ENCODE peak calls at places on chromosomes 1 and 21, in six cellular contexts. One of them, this sample, is unnamed.
A peak's percentile ranks its signal among the peaks of the same experiment; 100 is the strongest.

GRCh38 chr1:180291004-180291403 is 60.9 kb downstream of the LHX4 start:
- DNase-seq in lower lobe of right lung: no peak
- DNase-seq in ovary: no peak
- DNase-seq in GM12865: peak; percentile 30
- DNase-seq in BE2C: no peak
- DNase-seq in GM23338: no peak
- DNase-seq in this sample: no peak

GRCh38 chr1:83827731-83828130 is 171.2 kb downstream of the TTLL7 start:
- DNase-seq in lower lobe of right lung: no peak
- DNase-seq in GM23338: no peak
- DNase-seq in ovary: no peak
- DNase-seq in BE2C: no peak
- DNase-seq in GM12865: no peak
- DNase-seq in this sample: no peak

GRCh38 chr1:4172659-4173599 is 272.9 kb upstream of the C1orf174 start:
- DNase-seq in BE2C: no peak
- DNase-seq in GM12865: peak; percentile 36
- DNase-seq in GM23338: no peak
- DNase-seq in lower lobe of right lung: no peak
- DNase-seq in ovary: peak; percentile 2
- DNase-seq in this sample: no peak

GRCh38 chr21:38175321-38175720 is 81.5 kb upstream of the KCNJ15 start:
- DNase-seq in GM23338: no peak
- DNase-seq in ovary: no peak
- DNase-seq in lower lobe of right lung: no peak
- DNase-seq in BE2C: no peak
- DNase-seq in GM12865: no peak
- DNase-seq in this sample: no peak

GRCh38 chr1:226871636-226872327 is 1.4 kb downstream of the PSEN2 start:
- DNase-seq in GM12865: no peak
- DNase-seq in GM23338: no peak
- DNase-seq in lower lobe of right lung: peak; percentile 28
- DNase-seq in ovary: no peak
- DNase-seq in BE2C: no peak
- DNase-seq in this sample: no peak

GRCh38 chr1:248811514-248812490 is 13.9 kb downstream of the SH3BP5L start:
- DNase-seq in GM23338: peak; percentile 56
- DNase-seq in BE2C: no peak
- DNase-seq in ovary: no peak
- DNase-seq in lower lobe of right lung: no peak
- DNase-seq in GM12865: no peak
- DNase-seq in this sample: no peak

GRCh38 chr1:170885551-170885950 is 49.8 kb upstream of the MROH9 start:
- DNase-seq in GM23338: no peak
- DNase-seq in BE2C: no peak
- DNase-seq in ovary: no peak
- DNase-seq in lower lobe of right lung: no peak
- DNase-seq in GM12865: no peak
- DNase-seq in this sample: no peak

GRCh38 chr21:39189857-39190604 is 6.8 kb upstream of the PSMG1 start:
- DNase-seq in lower lobe of right lung: no peak
- DNase-seq in GM12865: no peak
- DNase-seq in BE2C: no peak
- DNase-seq in ovary: no peak
- DNase-seq in GM23338: no peak
- DNase-seq in this sample: no peak

GRCh38 chr1:28718601-28719331 is 18.0 kb upstream of the YTHDF2 start:
- DNase-seq in lower lobe of right lung: no peak
- DNase-seq in ovary: no peak
- DNase-seq in GM12865: no peak
- DNase-seq in BE2C: no peak
- DNase-seq in GM23338: no peak
- DNase-seq in this sample: no peak

GRCh38 chr1:43363283-43363934 is 4.4 kb downstream of the ELOVL1 start:
- DNase-seq in ovary: no peak
- DNase-seq in BE2C: no peak
- DNase-seq in GM12865: no peak
- DNase-seq in GM23338: no peak
- DNase-seq in lower lobe of right lung: no peak
- DNase-seq in this sample: no peak

GRCh38 chr1:4600615-4601460 is 53.6 kb upstream of the AJAP1 start:
- DNase-seq in GM23338: no peak
- DNase-seq in lower lobe of right lung: no peak
- DNase-seq in ovary: no peak
- DNase-seq in GM12865: no peak
- DNase-seq in BE2C: no peak
- DNase-seq in this sample: no peak

GRCh38 chr1:212098340-212098739 is 62.8 kb downstream of the DTL start:
- DNase-seq in ovary: no peak
- DNase-seq in lower lobe of right lung: no peak
- DNase-seq in BE2C: peak; percentile 23
- DNase-seq in GM23338: peak; percentile 30
- DNase-seq in GM12865: no peak
- DNase-seq in this sample: no peak

GRCh38 chr1:154609398-154610380 is 1.7 kb upstream of the ADAR start:
- DNase-seq in GM12865: peak; percentile 82
- DNase-seq in lower lobe of right lung: no peak
- DNase-seq in BE2C: no peak
- DNase-seq in GM23338: peak; percentile 86
- DNase-seq in ovary: no peak
- DNase-seq in this sample: no peak

GRCh38 chr1:154608522-154609294 is 722 bp upstream of the ADAR start:
- DNase-seq in GM12865: peak; percentile 68
- DNase-seq in ovary: no peak
- DNase-seq in BE2C: peak; percentile 52
- DNase-seq in GM23338: peak; percentile 89
- DNase-seq in lower lobe of right lung: no peak
- DNase-seq in this sample: peak; percentile 38

GRCh38 chr1:154607084-154607747 is 770 bp downstream of the ADAR start:
- DNase-seq in ovary: peak; percentile 63
- DNase-seq in GM23338: no peak
- DNase-seq in BE2C: peak; percentile 37
- DNase-seq in GM12865: peak; percentile 42
- DNase-seq in lower lobe of right lung: no peak
- DNase-seq in this sample: no peak

GRCh38 chr1:154611150-154611865 is 3.3 kb upstream of the ADAR start:
- DNase-seq in BE2C: no peak
- DNase-seq in ovary: no peak
- DNase-seq in lower lobe of right lung: no peak
- DNase-seq in GM23338: peak; percentile 44
- DNase-seq in GM12865: no peak
- DNase-seq in this sample: no peak

DNA sequence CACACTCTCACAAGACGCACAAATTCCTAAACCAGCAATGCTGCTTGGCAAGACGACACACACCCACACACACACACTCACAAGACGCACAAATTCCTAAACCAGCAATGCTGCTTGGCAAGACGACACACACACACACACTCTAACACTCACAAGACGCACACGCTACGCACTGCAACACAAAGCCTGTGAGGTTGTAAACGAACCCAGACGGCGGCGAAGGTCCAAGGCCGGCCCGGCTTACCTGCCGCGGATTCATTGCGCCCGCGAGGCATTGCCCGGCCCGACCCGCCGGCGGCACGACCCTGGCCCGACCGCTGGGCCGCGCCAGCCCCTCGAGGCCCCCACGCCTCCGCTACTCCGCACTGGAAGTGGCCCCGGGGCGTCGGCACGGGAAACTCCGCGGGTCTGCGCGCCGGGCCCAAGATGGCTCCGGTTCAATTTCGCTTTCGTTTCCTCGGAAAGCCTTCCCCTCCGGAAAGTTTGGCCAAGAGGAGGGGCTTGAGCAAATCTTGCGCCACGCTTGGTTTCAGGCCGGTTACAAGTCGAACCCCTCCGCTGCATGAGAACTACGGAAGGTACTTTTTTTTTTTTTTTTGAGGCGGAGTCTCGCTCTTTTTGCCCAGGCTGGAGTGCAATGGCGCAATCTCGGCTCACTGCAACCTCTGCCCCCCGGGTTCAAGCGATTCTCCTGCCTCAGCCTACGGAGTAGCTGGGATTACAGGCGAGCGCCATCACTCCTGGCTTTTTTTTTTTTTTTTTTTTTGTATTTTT is at the start of gene ADAR:
- DNase-seq in ovary: peak; percentile 95
- DNase-seq in GM12865: peak; percentile 99
- DNase-seq in GM23338: peak; percentile 90
- DNase-seq in lower lobe of right lung: peak; percentile 94
- DNase-seq in BE2C: peak; percentile 84
- DNase-seq in this sample: peak; percentile 50
- TF ChIP-seq CTCF in ovary: no peak
- TF ChIP-seq CTCF in GM12865: no peak
- TF ChIP-seq CTCF in GM23338: no peak
- TF ChIP-seq CTCF in lower lobe of right lung: no peak
- TF ChIP-seq CTCF in BE2C: no peak
- TF ChIP-seq CTCF in this sample: no peak

GRCh38 chr1:45973106-45973505 is 159.3 kb downstream of the PIK3R3 start:
- DNase-seq in ovary: no peak
- DNase-seq in GM12865: no peak
- DNase-seq in GM23338: no peak
- DNase-seq in BE2C: no peak
- DNase-seq in lower lobe of right lung: no peak
- DNase-seq in this sample: no peak
- TF ChIP-seq CTCF in ovary: no peak
- TF ChIP-seq CTCF in GM12865: no peak
- TF ChIP-seq CTCF in GM23338: no peak
- TF ChIP-seq CTCF in BE2C: no peak
- TF ChIP-seq CTCF in lower lobe of right lung: no peak
- TF ChIP-seq CTCF in this sample: no peak

GRCh38 chr1:10528066-10529014 is 53.6 kb downstream of the PEX14 start:
- DNase-seq in GM12865: no peak
- DNase-seq in lower lobe of right lung: no peak
- DNase-seq in BE2C: no peak
- DNase-seq in ovary: no peak
- DNase-seq in GM23338: no peak
- DNase-seq in this sample: no peak

GRCh38 chr1:10530756-10531155 is 56.0 kb downstream of the PEX14 start:
- DNase-seq in GM12865: no peak
- DNase-seq in BE2C: no peak
- DNase-seq in GM23338: no peak
- DNase-seq in ovary: no peak
- DNase-seq in lower lobe of right lung: no peak
- DNase-seq in this sample: no peak

GRCh38 chr1:10529772-10530171 is 55.0 kb downstream of the PEX14 start:
- DNase-seq in ovary: no peak
- DNase-seq in GM12865: no peak
- DNase-seq in lower lobe of right lung: no peak
- DNase-seq in GM23338: peak; percentile 92
- DNase-seq in BE2C: no peak
- DNase-seq in this sample: no peak

GRCh38 chr1:10529096-10529495 is 54.3 kb downstream of the PEX14 start:
- DNase-seq in ovary: no peak
- DNase-seq in BE2C: no peak
- DNase-seq in GM12865: no peak
- DNase-seq in GM23338: peak; percentile 50
- DNase-seq in lower lobe of right lung: no peak
- DNase-seq in this sample: no peak

DNA sequence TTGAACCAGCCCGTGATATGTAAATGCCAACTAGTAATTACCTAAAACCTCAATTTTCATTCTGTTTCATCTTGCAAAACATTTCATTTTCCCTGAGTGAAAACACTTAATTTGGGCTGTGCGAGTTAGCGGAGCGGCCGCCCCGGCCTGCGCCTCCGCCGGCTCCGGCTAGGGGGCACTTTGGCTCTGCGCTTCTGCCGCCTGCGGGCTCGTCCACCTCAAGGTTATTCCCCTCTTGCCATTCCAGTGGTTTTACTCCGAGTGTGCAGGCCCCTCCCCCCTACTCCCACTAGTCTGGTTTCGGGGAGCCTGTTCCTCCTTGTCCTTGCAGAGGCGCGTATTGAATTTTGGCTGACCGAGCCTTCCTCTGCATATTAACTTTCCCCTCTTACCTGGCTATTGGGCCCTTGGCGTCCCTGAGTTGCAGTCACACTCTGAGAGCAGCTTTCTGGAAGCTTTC is 55.6 kb downstream of the PEX14 start:
- DNase-seq in ovary: peak; percentile 56
- DNase-seq in GM12865: no peak
- DNase-seq in lower lobe of right lung: peak; percentile 83
- DNase-seq in BE2C: peak; percentile 61
- DNase-seq in GM23338: peak; percentile 91
- DNase-seq in this sample: peak; percentile 82
- TF ChIP-seq CTCF in ovary: peak; percentile 53
- TF ChIP-seq CTCF in GM12865: no peak
- TF ChIP-seq CTCF in lower lobe of right lung: peak; percentile 88
- TF ChIP-seq CTCF in BE2C: peak; percentile 72
- TF ChIP-seq CTCF in GM23338: peak; percentile 83
- TF ChIP-seq CTCF in this sample: peak; percentile 79

GRCh38 chr1:68046885-68047658 is 3.4 kb downstream of the DIRAS3 start:
- DNase-seq in GM12865: no peak
- DNase-seq in GM23338: no peak
- DNase-seq in BE2C: no peak
- DNase-seq in ovary: no peak
- DNase-seq in lower lobe of right lung: no peak
- DNase-seq in this sample: no peak

GRCh38 chr1:68047659-68048026 is 2.8 kb downstream of the DIRAS3 start:
- DNase-seq in BE2C: no peak
- DNase-seq in GM12865: no peak
- DNase-seq in lower lobe of right lung: no peak
- DNase-seq in GM23338: no peak
- DNase-seq in ovary: no peak
- DNase-seq in this sample: no peak

GRCh38 chr1:68049941-68050878 is at the start of gene DIRAS3:
- DNase-seq in ovary: peak; percentile 74
- DNase-seq in lower lobe of right lung: no peak
- DNase-seq in GM23338: peak; percentile 44
- DNase-seq in GM12865: no peak
- DNase-seq in BE2C: no peak
- DNase-seq in this sample: no peak

GRCh38 chr1:68046423-68046822 is 4.0 kb downstream of the DIRAS3 start:
- DNase-seq in ovary: no peak
- DNase-seq in BE2C: no peak
- DNase-seq in GM23338: peak; percentile 6
- DNase-seq in lower lobe of right lung: no peak
- DNase-seq in GM12865: no peak
- DNase-seq in this sample: no peak

DNA sequence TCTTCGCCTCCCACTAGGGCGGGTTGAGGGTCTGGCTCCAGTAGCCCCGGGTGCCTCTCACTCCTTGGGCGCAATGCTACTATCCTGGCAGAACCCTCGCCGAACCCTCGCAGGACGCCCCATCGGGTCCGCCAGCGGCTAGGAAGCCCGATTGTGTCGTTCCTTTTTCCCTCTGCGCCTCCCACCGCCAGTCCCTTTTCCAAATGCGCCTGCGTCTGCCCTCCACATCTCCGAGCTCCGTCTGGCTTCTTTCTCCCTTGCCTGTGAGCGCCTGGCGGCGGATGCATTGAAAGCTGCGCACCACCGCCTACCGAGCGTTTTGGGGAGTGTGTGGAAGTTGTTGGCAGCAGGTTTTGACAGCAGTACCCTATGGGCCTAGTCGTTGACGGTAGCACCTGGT is 1.0 kb upstream of the DIRAS3 start:
- DNase-seq in ovary: peak; percentile 73
- DNase-seq in GM23338: peak; percentile 81
- DNase-seq in GM12865: no peak
- DNase-seq in BE2C: peak; percentile 44
- DNase-seq in lower lobe of right lung: no peak
- DNase-seq in this sample: peak; percentile 69
- TF ChIP-seq CTCF in ovary: peak; percentile 59
- TF ChIP-seq CTCF in GM23338: peak; percentile 33
- TF ChIP-seq CTCF in GM12865: no peak
- TF ChIP-seq CTCF in BE2C: peak; percentile 28
- TF ChIP-seq CTCF in lower lobe of right lung: no peak
- TF ChIP-seq CTCF in this sample: no peak

This sample was measured in glutamatergic neuron.